ENCODE peak calls at places on chromosome 9, in nine cellular contexts. J is naive thymus-derived CD8-positive, alpha-beta T cell; Y is SHP77; Q is GM03348; T is ovary; M is posterior vena cava; Z is RKO; N is neural progenitor cell; R is T-helper 2 cell treated with Interferon-gamma antibody and Interleukin-4, amounts not matched to agents 5 μg/mL and 100 μg/mL, for 36 hours. G is an unnamed sample.

GRCh38 chr9:4934976-4935672 is 49.9 kb upstream of the JAK2 start:
- DNase-seq in N (peak), Z (no peak), T (no peak), J (no peak), Q (no peak), R (no peak), M (no peak), Y (no peak), G (no peak)

GRCh38 chr9:137970098-137970497 is 92.5 kb downstream of the CACNA1B start:
- DNase-seq in T (no peak), R (no peak), Y (no peak), Q (no peak), M (peak), J (no peak), Z (no peak), N (no peak), G (no peak)

GRCh38 chr9:9003184-9003583 is 1203.6 kb upstream of the DMAC1 start:
- DNase-seq in Y (no peak), Z (peak), M (no peak), N (peak), R (no peak), T (peak), Q (no peak), J (no peak), G (no peak)

GRCh38 chr9:126376311-126376902 is 49.8 kb downstream of the MVB12B start:
- DNase-seq in N (peak), Q (no peak), M (no peak), Z (no peak), J (no peak), T (no peak), Y (no peak), R (no peak), G (no peak)

GRCh38 chr9:33132249-33132772 is 34.8 kb downstream of the B4GALT1 start:
- DNase-seq in M (peak), Q (peak), R (no peak), Z (peak), N (no peak), T (peak), J (no peak), Y (no peak), G (peak)

GRCh38 chr9:83359039-83359438 is 179.2 kb downstream of the FRMD3 start:
- DNase-seq in Z (no peak), M (no peak), Q (no peak), T (no peak), Y (no peak), J (no peak), R (no peak), N (no peak), G (no peak)

GRCh38 chr9:97565262-97565661 is 63.8 kb downstream of the TMOD1 start:
- DNase-seq in Q (no peak), R (no peak), Y (no peak), J (no peak), N (no peak), T (no peak), Z (no peak), M (no peak), G (no peak)

GRCh38 chr9:123401879-123402513 is 46.0 kb downstream of the CRB2 start:
- DNase-seq in J (no peak), M (no peak), Z (peak), T (no peak), R (no peak), Q (peak), Y (peak), N (peak), G (peak)

GRCh38 chr9:86341007-86341491 is 13.2 kb downstream of the TUT7 start:
- DNase-seq in Y (no peak), Z (no peak), T (no peak), J (no peak), M (no peak), N (no peak), Q (peak), R (no peak), G (no peak)

GRCh38 chr9:135971106-135971766 is 10.1 kb upstream of the UBAC1 start:
- DNase-seq in J (no peak), Z (no peak), Y (no peak), N (no peak), M (no peak), R (no peak), Q (peak), T (no peak), G (peak)

GRCh38 chr9:126956929-126957686 is 42.5 kb downstream of the RALGPS1 start:
- DNase-seq in R (no peak), Y (no peak), M (no peak), N (peak), J (no peak), Z (peak), Q (peak), T (no peak), G (no peak)

GRCh38 chr9:98807070-98807810 is at the start of gene GALNT12:
- DNase-seq in Y (no peak), J (peak), Q (peak), R (peak), M (no peak), N (peak), T (no peak), Z (peak), G (no peak)

GRCh38 chr9:5518061-5518936 is 8.0 kb downstream of the PDCD1LG2 start:
- DNase-seq in N (no peak), Q (peak), R (no peak), Y (no peak), T (no peak), Z (no peak), J (no peak), M (no peak), G (no peak)

GRCh38 chr9:26460624-26461023 is 432.0 kb downstream of the CAAP1 start:
- DNase-seq in Y (no peak), M (no peak), N (no peak), Q (no peak), R (no peak), Z (no peak), T (no peak), J (no peak), G (no peak)

GRCh38 chr9:122346478-122347347 is 24.1 kb upstream of the PTGS1 start:
- DNase-seq in Q (peak), J (no peak), T (no peak), Y (no peak), N (peak), Z (peak), M (peak), R (no peak), G (no peak)

GRCh38 chr9:16315720-16316119 is 554.8 kb downstream of the BNC2 start:
- DNase-seq in Q (no peak), M (no peak), J (no peak), T (peak), Y (no peak), N (no peak), R (no peak), Z (no peak), G (no peak)

GRCh38 chr9:111108946-111109345 is 70.7 kb upstream of the LPAR1 start:
- DNase-seq in R (no peak), N (no peak), T (no peak), Y (no peak), Z (no peak), J (no peak), Q (peak), M (no peak), G (peak)

G was measured in GM04504.